ENCODE peak calls at places on chromosomes 3 and 15, in six cellular contexts. D is AG04450, B is coronary artery, Q is K562, G is GM23248, J is colonic mucosa. C is an unnamed sample.

GRCh38 chr3:193391902-193392301 is 13.3 kb upstream of the ATP13A5 start:
- DNase-seq in D (no peak), B (no peak), Q (no peak), G (no peak), J (no peak), C (no peak)

GRCh38 chr15:79160211-79160610 is 69.6 kb upstream of the RASGRF1 start:
- DNase-seq in D (no peak), B (no peak), Q (no peak), G (peak), J (no peak), C (no peak)

GRCh38 chr15:71055461-71055860 is 59.8 kb upstream of the THSD4 start:
- DNase-seq in D (no peak), B (no peak), Q (no peak), G (peak), J (no peak), C (no peak)

GRCh38 chr15:42144841-42145375 is 11.5 kb downstream of the PLA2G4F start:
- DNase-seq in D (no peak), B (peak), Q (no peak), G (no peak), J (no peak), C (no peak)

GRCh38 chr15:99726333-99726732 is 6.9 kb downstream of the LYSMD4 start:
- DNase-seq in D (no peak), B (no peak), Q (no peak), G (no peak), J (no peak), C (no peak)

GRCh38 chr15:70267306-70267705 is 169.6 kb upstream of the TLE3 start:
- DNase-seq in D (no peak), B (no peak), Q (no peak), G (no peak), J (no peak), C (no peak)

GRCh38 chr3:46731795-46732194 is 14.1 kb upstream of the PRSS50 start:
- DNase-seq in D (no peak), B (no peak), Q (no peak), G (no peak), J (no peak), C (no peak)

GRCh38 chr15:67824157-67824899 is 981 bp upstream of the SKOR1 start:
- DNase-seq in D (no peak), B (no peak), Q (no peak), G (no peak), J (no peak), C (no peak)

GRCh38 chr3:46296826-46297225 is 54.6 kb downstream of the CCR3 start:
- DNase-seq in D (no peak), B (no peak), Q (no peak), G (no peak), J (no peak), C (no peak)

GRCh38 chr15:85582719-85583089 is 202.3 kb downstream of the AKAP13 start:
- DNase-seq in D (no peak), B (no peak), Q (peak), G (peak), J (peak), C (no peak)

GRCh38 chr3:30544811-30545210 is 61.6 kb upstream of the TGFBR2 start:
- DNase-seq in D (peak), B (no peak), Q (no peak), G (peak), J (no peak), C (peak)

GRCh38 chr15:70768247-70768883 is 5.0 kb upstream of the UACA start:
- DNase-seq in D (no peak), B (no peak), Q (no peak), G (no peak), J (no peak), C (no peak)

GRCh38 chr3:140093742-140094141 is 158.8 kb downstream of the CLSTN2 start:
- DNase-seq in D (peak), B (no peak), Q (no peak), G (peak), J (peak), C (peak)

GRCh38 chr15:39118510-39118909 is 462.4 kb upstream of the THBS1 start:
- DNase-seq in D (no peak), B (no peak), Q (no peak), G (peak), J (no peak), C (no peak)

GRCh38 chr3:100100454-100100853 is 13.8 kb downstream of the FILIP1L start:
- DNase-seq in D (no peak), B (no peak), Q (no peak), G (peak), J (no peak), C (no peak)

GRCh38 chr3:151835751-151836550 is 22.0 kb downstream of the AADAC start:
- DNase-seq in D (peak), B (no peak), Q (no peak), G (peak), J (no peak), C (no peak)

GRCh38 chr15:76626611-76627010 is 278.5 kb downstream of the SCAPER start:
- DNase-seq in D (no peak), B (no peak), Q (no peak), G (no peak), J (no peak), C (no peak)

GRCh38 chr3:136749106-136749505 is 3.1 kb downstream of the STAG1 start:
- DNase-seq in D (no peak), B (no peak), Q (no peak), G (no peak), J (no peak), C (no peak)

GRCh38 chr15:53746101-53746500 is 13.4 kb downstream of the WDR72 start:
- DNase-seq in D (no peak), B (no peak), Q (no peak), G (no peak), J (no peak), C (peak)

GRCh38 chr15:101115318-101115886 is 136.4 kb downstream of the CHSY1 start:
- DNase-seq in D (no peak), B (no peak), Q (no peak), G (no peak), J (no peak), C (no peak)
- H3K27ac ChIP-seq in D (no peak), B (peak), Q (no peak), G (peak), J (no peak), C (no peak)

GRCh38 chr3:89256882-89257281 is 149.5 kb downstream of the EPHA3 start:
- DNase-seq in D (no peak), B (no peak), Q (no peak), G (no peak), J (no peak), C (no peak)
- H3K27ac ChIP-seq in D (no peak), B (no peak), Q (no peak), G (no peak), J (no peak), C (no peak)

DNA sequence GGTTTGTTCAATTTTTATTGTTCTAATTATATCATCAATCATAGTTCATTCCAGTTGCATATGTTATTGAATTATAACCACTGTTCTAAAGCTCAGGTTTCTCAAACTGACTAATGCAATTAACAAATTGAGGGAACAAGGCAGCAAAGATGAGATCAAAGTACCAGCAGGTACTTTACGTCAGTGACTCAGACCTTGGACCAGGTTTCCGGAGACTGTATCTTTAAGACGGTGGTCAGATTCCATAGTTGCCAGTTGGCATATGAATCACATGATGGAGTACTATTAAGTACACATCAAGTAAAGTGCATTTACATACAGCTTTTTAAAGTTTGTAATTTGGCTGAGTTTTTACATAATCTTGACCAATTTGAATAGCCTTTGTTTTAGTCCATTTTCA is 583.6 kb upstream of the ROBO2 start:
- DNase-seq in D (no peak), B (no peak), Q (no peak), G (no peak), J (no peak), C (no peak)
- H3K27ac ChIP-seq in D (no peak), B (no peak), Q (no peak), G (no peak), J (no peak), C (no peak)

DNA sequence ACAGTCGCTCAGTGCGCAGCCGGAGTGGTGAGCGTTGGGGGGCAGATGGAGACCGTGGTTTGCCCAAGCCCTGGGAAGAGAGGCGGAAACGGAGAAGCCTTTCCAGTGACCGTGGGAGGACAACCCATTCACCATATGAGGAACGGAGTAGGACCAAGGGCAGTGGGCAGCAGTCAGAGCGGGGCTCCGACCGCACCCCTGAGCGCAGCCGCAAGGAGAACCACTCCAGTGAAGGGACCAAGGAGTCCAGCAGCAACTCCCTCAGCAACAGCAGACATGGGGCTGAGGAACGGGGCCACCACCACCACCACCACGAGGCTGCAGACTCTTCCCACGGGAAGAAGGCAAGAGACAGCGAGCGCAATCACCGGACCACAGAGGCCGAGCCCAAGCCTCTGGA is 2.0 kb downstream of the RBM15B start:
- DNase-seq in D (no peak), B (no peak), Q (no peak), G (no peak), J (no peak), C (no peak)
- H3K27ac ChIP-seq in D (no peak), B (no peak), Q (no peak), G (no peak), J (no peak), C (no peak)

GRCh38 chr3:170391108-170391507 is 27.6 kb upstream of the CLDN11 start:
- DNase-seq in D (no peak), B (no peak), Q (no peak), G (no peak), J (no peak), C (no peak)
- H3K27ac ChIP-seq in D (no peak), B (no peak), Q (no peak), G (no peak), J (no peak), C (no peak)

GRCh38 chr3:169624533-169624972 is 39.0 kb downstream of the MECOM start:
- DNase-seq in D (no peak), B (no peak), Q (no peak), G (no peak), J (no peak), C (no peak)

GRCh38 chr3:169629895-169630294 is 33.6 kb downstream of the MECOM start:
- DNase-seq in D (no peak), B (no peak), Q (no peak), G (no peak), J (no peak), C (no peak)

GRCh38 chr3:169628567-169628966 is 34.9 kb downstream of the MECOM start:
- DNase-seq in D (no peak), B (no peak), Q (no peak), G (no peak), J (no peak), C (no peak)

GRCh38 chr3:169627789-169628188 is 35.7 kb downstream of the MECOM start:
- DNase-seq in D (no peak), B (no peak), Q (no peak), G (no peak), J (no peak), C (no peak)

GRCh38 chr3:169627073-169627472 is 36.4 kb downstream of the MECOM start:
- DNase-seq in D (no peak), B (no peak), Q (no peak), G (no peak), J (no peak), C (no peak)
- H3K27ac ChIP-seq in D (no peak), B (no peak), Q (no peak), G (no peak), J (no peak), C (no peak)

GRCh38 chr3:107430214-107431047 is 53.2 kb downstream of the CCDC54 start:
- DNase-seq in D (no peak), B (no peak), Q (no peak), G (peak), J (peak), C (no peak)
- H3K27ac ChIP-seq in D (no peak), B (peak), Q (no peak), G (no peak), J (peak), C (peak)

GRCh38 chr15:90930861-90931629 is 1.3 kb downstream of the HDDC3 start:
- DNase-seq in D (no peak), B (no peak), Q (no peak), G (peak), J (peak), C (no peak)

GRCh38 chr15:90933310-90933709 is 961 bp upstream of the HDDC3 start:
- DNase-seq in D (no peak), B (no peak), Q (no peak), G (no peak), J (no peak), C (no peak)

GRCh38 chr15:90934256-90934948 is 683 bp upstream of the UNC45A start:
- DNase-seq in D (peak), B (peak), Q (peak), G (peak), J (peak), C (no peak)

GRCh38 chr15:90931737-90932659 is at the start of gene HDDC3:
- DNase-seq in D (peak), B (peak), Q (peak), G (peak), J (peak), C (no peak)

DNA sequence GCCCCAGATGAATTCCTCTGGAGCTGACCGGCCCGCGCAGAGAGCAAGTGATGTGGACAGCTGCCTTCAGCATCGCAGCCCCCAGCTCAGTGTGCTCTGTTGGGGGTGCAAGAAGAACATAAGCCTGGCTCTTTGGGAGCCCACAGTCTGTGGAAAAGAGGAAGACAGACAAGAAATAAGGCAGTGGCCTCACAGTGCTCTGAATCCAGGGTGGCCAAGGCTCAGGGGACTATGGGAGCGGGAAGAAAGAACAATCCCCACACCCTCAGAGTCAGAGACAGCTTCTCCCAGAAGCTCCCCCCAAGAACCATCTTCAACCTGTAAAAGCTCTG is 277 bp upstream of the HDDC3 start:
- DNase-seq in D (no peak), B (no peak), Q (no peak), G (no peak), J (no peak), C (no peak)
- H3K27ac ChIP-seq in D (no peak), B (peak), Q (peak), G (no peak), J (peak), C (peak)

C was measured in epithelial cell of prostate.